ENCODE peak calls at places on chromosome 4, in six cellular contexts. One of them, this sample, is unnamed.

GRCh38 chr4:70365479-70365878 is 4.9 kb downstream of the SMR3A start:
- DNase-seq in breast epithelium: no peak
- DNase-seq in H4: no peak
- DNase-seq in Right ventricle myocardium superior: no peak
- DNase-seq in HuH-7: no peak
- DNase-seq in upper lobe of right lung: no peak
- DNase-seq in this sample: no peak

GRCh38 chr4:25172964-25173917 is 13.0 kb upstream of the SEPSECS start:
- DNase-seq in breast epithelium: peak
- DNase-seq in H4: peak
- DNase-seq in upper lobe of right lung: no peak
- DNase-seq in Right ventricle myocardium superior: no peak
- DNase-seq in HuH-7: no peak
- DNase-seq in this sample: no peak

GRCh38 chr4:37717575-37717974 is 31.4 kb upstream of the RELL1 start:
- DNase-seq in Right ventricle myocardium superior: no peak
- DNase-seq in HuH-7: no peak
- DNase-seq in H4: peak
- DNase-seq in breast epithelium: no peak
- DNase-seq in upper lobe of right lung: no peak
- DNase-seq in this sample: no peak

GRCh38 chr4:83646538-83646937 is 110.6 kb downstream of the GPAT3 start:
- DNase-seq in Right ventricle myocardium superior: no peak
- DNase-seq in breast epithelium: no peak
- DNase-seq in upper lobe of right lung: no peak
- DNase-seq in H4: no peak
- DNase-seq in HuH-7: no peak
- DNase-seq in this sample: no peak

GRCh38 chr4:21858971-21859370 is 89.6 kb downstream of the KCNIP4 start:
- DNase-seq in upper lobe of right lung: no peak
- DNase-seq in HuH-7: no peak
- DNase-seq in Right ventricle myocardium superior: no peak
- DNase-seq in breast epithelium: no peak
- DNase-seq in H4: peak
- DNase-seq in this sample: no peak

GRCh38 chr4:88320174-88320779 is 35.9 kb upstream of the PPM1K start:
- DNase-seq in breast epithelium: no peak
- DNase-seq in upper lobe of right lung: no peak
- DNase-seq in Right ventricle myocardium superior: no peak
- DNase-seq in HuH-7: no peak
- DNase-seq in H4: no peak
- DNase-seq in this sample: no peak

GRCh38 chr4:154911097-154911496 is 130.0 kb downstream of the RBM46 start:
- DNase-seq in H4: no peak
- DNase-seq in upper lobe of right lung: no peak
- DNase-seq in breast epithelium: no peak
- DNase-seq in Right ventricle myocardium superior: no peak
- DNase-seq in HuH-7: peak
- DNase-seq in this sample: peak

GRCh38 chr4:89420507-89420906 is 112.9 kb upstream of the GPRIN3 start:
- DNase-seq in HuH-7: no peak
- DNase-seq in Right ventricle myocardium superior: no peak
- DNase-seq in breast epithelium: no peak
- DNase-seq in H4: no peak
- DNase-seq in upper lobe of right lung: no peak
- DNase-seq in this sample: no peak

GRCh38 chr4:33722254-33722653 is 2522.1 kb downstream of the ARAP2 start:
- DNase-seq in H4: no peak
- DNase-seq in HuH-7: no peak
- DNase-seq in breast epithelium: no peak
- DNase-seq in upper lobe of right lung: no peak
- DNase-seq in Right ventricle myocardium superior: no peak
- DNase-seq in this sample: no peak

GRCh38 chr4:184384056-184384809 is 90.1 kb downstream of the IRF2 start:
- DNase-seq in Right ventricle myocardium superior: peak
- DNase-seq in H4: peak
- DNase-seq in upper lobe of right lung: no peak
- DNase-seq in HuH-7: peak
- DNase-seq in breast epithelium: peak
- DNase-seq in this sample: no peak

GRCh38 chr4:159051245-159052071 is 51.4 kb upstream of the RAPGEF2 start:
- DNase-seq in H4: no peak
- DNase-seq in Right ventricle myocardium superior: no peak
- DNase-seq in upper lobe of right lung: no peak
- DNase-seq in breast epithelium: no peak
- DNase-seq in HuH-7: no peak
- DNase-seq in this sample: no peak

GRCh38 chr4:71209161-71209560 is 129.7 kb upstream of the SLC4A4 start:
- DNase-seq in Right ventricle myocardium superior: no peak
- DNase-seq in H4: no peak
- DNase-seq in breast epithelium: no peak
- DNase-seq in upper lobe of right lung: no peak
- DNase-seq in HuH-7: no peak
- DNase-seq in this sample: no peak

GRCh38 chr4:108350332-108350731 is 181.6 kb upstream of the LEF1 start:
- DNase-seq in H4: no peak
- DNase-seq in Right ventricle myocardium superior: peak
- DNase-seq in breast epithelium: no peak
- DNase-seq in upper lobe of right lung: no peak
- DNase-seq in HuH-7: no peak
- DNase-seq in this sample: no peak

GRCh38 chr4:153418581-153418980 is 47.6 kb upstream of the TMEM131L start:
- DNase-seq in upper lobe of right lung: no peak
- DNase-seq in H4: no peak
- DNase-seq in Right ventricle myocardium superior: no peak
- DNase-seq in breast epithelium: no peak
- DNase-seq in HuH-7: no peak
- DNase-seq in this sample: no peak

GRCh38 chr4:176794151-176794550 is 1.4 kb upstream of the VEGFC start:
- DNase-seq in upper lobe of right lung: no peak
- DNase-seq in breast epithelium: no peak
- DNase-seq in H4: peak
- DNase-seq in Right ventricle myocardium superior: no peak
- DNase-seq in HuH-7: no peak
- DNase-seq in this sample: no peak

GRCh38 chr4:646460-646859 is 21.1 kb downstream of the PDE6B start:
- DNase-seq in upper lobe of right lung: no peak
- DNase-seq in breast epithelium: no peak
- DNase-seq in HuH-7: peak
- DNase-seq in H4: no peak
- DNase-seq in Right ventricle myocardium superior: peak
- DNase-seq in this sample: no peak

GRCh38 chr4:142434519-142435224 is 411.4 kb downstream of the INPP4B start:
- DNase-seq in upper lobe of right lung: no peak
- DNase-seq in HuH-7: no peak
- DNase-seq in Right ventricle myocardium superior: no peak
- DNase-seq in H4: no peak
- DNase-seq in breast epithelium: no peak
- DNase-seq in this sample: no peak

GRCh38 chr4:183260491-183261151 is 59.5 kb downstream of the CLDN22 start:
- DNase-seq in HuH-7: no peak
- DNase-seq in breast epithelium: no peak
- DNase-seq in Right ventricle myocardium superior: no peak
- DNase-seq in H4: no peak
- DNase-seq in upper lobe of right lung: no peak
- DNase-seq in this sample: no peak

GRCh38 chr4:88965053-88965452 is 91.9 kb downstream of the FAM13A start:
- DNase-seq in H4: no peak
- DNase-seq in upper lobe of right lung: no peak
- DNase-seq in breast epithelium: no peak
- DNase-seq in HuH-7: no peak
- DNase-seq in Right ventricle myocardium superior: no peak
- DNase-seq in this sample: no peak

GRCh38 chr4:168942985-168943384 is 67.1 kb downstream of the CBR4 start:
- DNase-seq in upper lobe of right lung: no peak
- DNase-seq in breast epithelium: no peak
- DNase-seq in HuH-7: no peak
- DNase-seq in H4: no peak
- DNase-seq in Right ventricle myocardium superior: no peak
- DNase-seq in this sample: peak

GRCh38 chr4:111187108-111187507 is 564.2 kb upstream of the PITX2 start:
- DNase-seq in breast epithelium: no peak
- DNase-seq in H4: no peak
- DNase-seq in HuH-7: no peak
- DNase-seq in Right ventricle myocardium superior: no peak
- DNase-seq in upper lobe of right lung: no peak
- DNase-seq in this sample: no peak

GRCh38 chr4:35151816-35152572 is 1092.3 kb downstream of the ARAP2 start:
- DNase-seq in Right ventricle myocardium superior: no peak
- DNase-seq in HuH-7: peak
- DNase-seq in H4: peak
- DNase-seq in breast epithelium: no peak
- DNase-seq in upper lobe of right lung: no peak
- DNase-seq in this sample: peak

GRCh38 chr4:139735381-139736256 is 70.0 kb downstream of the MGST2 start:
- DNase-seq in H4: no peak
- DNase-seq in HuH-7: peak
- DNase-seq in upper lobe of right lung: peak
- DNase-seq in Right ventricle myocardium superior: peak
- DNase-seq in breast epithelium: no peak
- DNase-seq in this sample: no peak

GRCh38 chr4:76690091-76690905 is 207.6 kb downstream of the SOWAHB start:
- DNase-seq in breast epithelium: no peak
- DNase-seq in upper lobe of right lung: no peak
- DNase-seq in Right ventricle myocardium superior: no peak
- DNase-seq in HuH-7: no peak
- DNase-seq in H4: no peak
- DNase-seq in this sample: peak

This sample was measured in HEK293T.